ENCODE peak calls at places on chromosome 14, in four cellular contexts. R is GM12878, C is K562, E is HepG2. T is an unnamed sample.

GRCh38 chr14:89428163-89428523 is 11.1 kb upstream of the FOXN3 start:
- DNase-seq in E (no peak), R (no peak), C (no peak), T (no peak)

GRCh38 chr14:92890830-92891598 is 31.9 kb upstream of the CHGA start:
- DNase-seq in R (no peak), E (no peak), C (no peak), T (no peak)

GRCh38 chr14:70052990-70053389 is 135.8 kb downstream of the SLC8A3 start:
- DNase-seq in R (no peak), C (no peak), E (peak), T (no peak)

GRCh38 chr14:95113476-95113875 is 43.9 kb downstream of the DICER1 start:
- DNase-seq in R (no peak), C (no peak), E (no peak), T (no peak)

GRCh38 chr14:44372807-44373497 is 134.1 kb downstream of the FSCB start:
- DNase-seq in C (no peak), E (no peak), R (no peak), T (no peak)

GRCh38 chr14:85587152-85587697 is 57.3 kb downstream of the FLRT2 start:
- DNase-seq in R (no peak), C (no peak), E (no peak), T (peak)

GRCh38 chr14:78448483-78449094 is 278.4 kb downstream of the NRXN3 start:
- DNase-seq in E (peak), R (peak), C (peak), T (peak)

GRCh38 chr14:29521526-29522137 is 406.0 kb downstream of the PRKD1 start:
- DNase-seq in R (no peak), C (no peak), E (no peak), T (no peak)

GRCh38 chr14:58964598-58964928 is 223.9 kb upstream of the DAAM1 start:
- DNase-seq in C (no peak), R (no peak), E (no peak), T (no peak)

GRCh38 chr14:102775855-102776760 is 1.1 kb upstream of the TRAF3 start:
- DNase-seq in R (no peak), C (no peak), E (peak), T (no peak)

GRCh38 chr14:99568567-99569560 is 35.1 kb downstream of the CCDC85C start:
- DNase-seq in C (no peak), R (no peak), E (no peak), T (no peak)

GRCh38 chr14:59060841-59061240 is 127.6 kb upstream of the DAAM1 start:
- DNase-seq in E (no peak), R (no peak), C (no peak), T (no peak)

GRCh38 chr14:85178869-85179268 is 351.1 kb upstream of the FLRT2 start:
- DNase-seq in C (no peak), R (no peak), E (no peak), T (no peak)

GRCh38 chr14:68598621-68599447 is 194.0 kb downstream of the ZFP36L1 start:
- DNase-seq in R (no peak), E (peak), C (no peak), T (peak)

GRCh38 chr14:65840118-65840751 is 427.7 kb downstream of the FUT8 start:
- DNase-seq in C (peak), R (no peak), E (no peak), T (no peak)

GRCh38 chr14:58107947-58108552 is 44.0 kb downstream of the ARMH4 start:
- DNase-seq in E (peak), C (peak), R (no peak), T (peak)

GRCh38 chr14:44658389-44658696 is 151.3 kb upstream of the FSCB start:
- DNase-seq in E (no peak), C (no peak), R (no peak), T (no peak)

GRCh38 chr14:94175403-94176146 is 1.5 kb downstream of the PPP4R4 start:
- DNase-seq in C (no peak), R (no peak), E (no peak), T (no peak)

GRCh38 chr14:95417492-95417891 is 97.8 kb upstream of the CLMN start:
- DNase-seq in C (no peak), R (no peak), E (no peak), T (no peak)

GRCh38 chr14:90453401-90453951 is 56.6 kb downstream of the CALM1 start:
- DNase-seq in R (no peak), C (no peak), E (no peak), T (no peak)

GRCh38 chr14:84025258-84026012 is 1504.5 kb upstream of the FLRT2 start:
- DNase-seq in R (no peak), C (no peak), E (no peak), T (no peak)

GRCh38 chr14:95337052-95337595 is 17.4 kb upstream of the CLMN start:
- DNase-seq in E (no peak), C (no peak), R (no peak), T (no peak)

GRCh38 chr14:77868552-77869300 is 68.8 kb downstream of the ADCK1 start:
- DNase-seq in E (no peak), C (no peak), R (no peak), T (no peak)

GRCh38 chr14:93937519-93937918 is 10.4 kb downstream of the FAM181A start:
- DNase-seq in R (no peak), C (no peak), E (no peak), T (no peak)

GRCh38 chr14:60705100-60705499 is 19.1 kb downstream of the SIX4 start:
- DNase-seq in E (no peak), R (no peak), C (no peak), T (no peak)

GRCh38 chr14:60707858-60708257 is 16.3 kb downstream of the SIX4 start:
- DNase-seq in E (no peak), R (no peak), C (no peak), T (no peak)

GRCh38 chr14:60713513-60713912 is 10.6 kb downstream of the SIX4 start:
- DNase-seq in C (no peak), E (no peak), R (no peak), T (no peak)

DNA sequence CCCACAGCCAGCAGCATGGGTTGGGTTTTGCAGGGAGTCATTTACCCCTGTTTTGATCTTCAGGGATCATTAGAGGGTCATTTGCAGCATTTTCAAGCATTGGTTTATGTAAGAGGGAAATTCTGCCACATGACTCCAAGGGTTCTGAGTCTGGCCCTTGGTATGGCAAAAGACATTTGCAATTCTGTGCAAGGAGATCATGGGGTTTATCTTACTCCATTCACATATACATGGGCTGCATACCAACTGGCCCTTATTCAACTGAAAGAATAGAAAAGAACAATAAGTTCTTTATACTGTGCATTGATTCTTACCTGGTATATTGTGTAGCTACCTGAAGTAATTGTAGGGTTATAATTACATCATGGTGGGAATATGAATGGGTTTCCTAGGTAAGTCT is 13.6 kb downstream of the SIX4 start:
- DNase-seq in C (no peak), R (no peak), E (no peak), T (no peak)
- TF ChIP-seq MAX in C (no peak), R (no peak), E (no peak), T (no peak)

GRCh38 chr14:56185991-56186390 is 67.8 kb downstream of the PELI2 start:
- DNase-seq in R (no peak), C (no peak), E (no peak), T (no peak)

GRCh38 chr14:56183631-56184157 is 65.5 kb downstream of the PELI2 start:
- DNase-seq in E (no peak), C (no peak), R (no peak), T (no peak)

GRCh38 chr14:56187736-56188135 is 69.5 kb downstream of the PELI2 start:
- DNase-seq in R (no peak), C (no peak), E (no peak), T (no peak)

GRCh38 chr14:56194062-56194461 is 75.9 kb downstream of the PELI2 start:
- DNase-seq in R (no peak), E (no peak), C (no peak), T (no peak)

DNA sequence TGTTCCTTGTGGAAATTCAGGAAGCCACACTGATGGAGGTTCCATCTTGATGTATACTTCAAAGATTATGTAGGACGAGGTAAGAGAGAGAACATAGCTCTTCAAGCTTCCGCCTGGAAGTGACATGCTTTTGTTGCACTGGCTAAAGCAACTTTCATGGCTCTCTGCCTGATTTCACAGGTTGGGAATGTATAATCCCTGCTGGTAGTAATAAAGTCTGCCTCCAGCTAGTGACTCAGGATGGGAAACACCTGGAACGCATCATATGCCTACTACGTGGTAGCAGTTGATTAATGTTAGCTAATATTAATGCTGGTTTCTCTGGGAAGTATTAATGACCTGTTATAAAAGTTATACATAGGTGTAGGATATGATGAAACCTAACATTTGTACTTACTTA is 71.1 kb downstream of the PELI2 start:
- DNase-seq in E (no peak), C (no peak), R (no peak), T (peak)
- TF ChIP-seq MYC in E (no peak), C (no peak), R (no peak), T (no peak)

DNA sequence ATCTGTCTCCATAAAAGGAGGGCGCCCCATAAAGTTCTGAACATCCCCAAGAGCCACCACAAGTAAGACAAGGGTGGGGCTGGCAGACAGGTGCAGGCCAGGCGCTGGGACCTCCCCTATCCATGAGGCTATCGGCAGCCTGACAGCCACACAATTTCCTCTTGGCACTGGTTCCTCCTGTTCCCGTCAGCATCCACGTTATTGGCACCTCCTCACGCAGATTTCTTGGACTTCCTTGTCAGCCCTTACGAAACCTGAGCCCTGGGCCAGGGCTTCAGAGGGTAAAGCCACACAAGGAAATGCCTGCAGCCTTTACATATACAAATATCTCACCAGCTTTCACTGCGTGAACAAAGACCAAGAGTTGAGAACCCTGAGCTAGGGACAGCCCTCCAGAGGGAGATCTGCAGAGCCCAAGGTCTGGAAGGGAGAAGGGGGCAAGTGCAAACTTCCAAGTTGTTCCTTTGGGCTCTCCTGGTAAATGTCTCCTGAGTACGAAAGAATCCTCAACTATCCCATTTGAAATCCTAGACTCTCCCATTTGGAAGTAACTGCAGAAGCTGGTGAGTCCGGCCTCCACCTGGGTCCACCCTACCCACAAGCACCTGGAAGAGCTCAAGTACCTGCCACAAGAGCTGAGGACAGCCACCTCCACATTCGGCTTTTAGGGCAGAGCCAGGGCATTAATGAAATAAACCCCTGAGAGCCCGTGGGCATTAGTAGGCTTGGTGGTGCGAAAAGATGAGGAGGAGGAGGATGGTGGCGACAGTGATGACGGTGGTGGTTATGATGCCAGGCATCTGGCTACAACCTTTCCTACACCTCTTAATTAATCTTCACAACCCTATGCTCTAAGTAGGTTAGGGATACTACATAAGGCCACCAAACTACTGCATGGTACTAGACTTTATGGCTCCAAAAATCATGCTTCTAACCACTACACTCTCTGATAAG is 5.5 kb upstream of the TC2N start:
- DNase-seq in E (no peak), C (no peak), R (no peak), T (peak)
- TF ChIP-seq EP300 in E (no peak), C (no peak), R (no peak), T (no peak)

GRCh38 chr14:88323086-88323519 is at the start of gene KCNK10:
- DNase-seq in C (no peak), E (no peak), R (no peak), T (no peak)
- TF ChIP-seq MAX in C (no peak), E (no peak), R (no peak), T (no peak)

DNA sequence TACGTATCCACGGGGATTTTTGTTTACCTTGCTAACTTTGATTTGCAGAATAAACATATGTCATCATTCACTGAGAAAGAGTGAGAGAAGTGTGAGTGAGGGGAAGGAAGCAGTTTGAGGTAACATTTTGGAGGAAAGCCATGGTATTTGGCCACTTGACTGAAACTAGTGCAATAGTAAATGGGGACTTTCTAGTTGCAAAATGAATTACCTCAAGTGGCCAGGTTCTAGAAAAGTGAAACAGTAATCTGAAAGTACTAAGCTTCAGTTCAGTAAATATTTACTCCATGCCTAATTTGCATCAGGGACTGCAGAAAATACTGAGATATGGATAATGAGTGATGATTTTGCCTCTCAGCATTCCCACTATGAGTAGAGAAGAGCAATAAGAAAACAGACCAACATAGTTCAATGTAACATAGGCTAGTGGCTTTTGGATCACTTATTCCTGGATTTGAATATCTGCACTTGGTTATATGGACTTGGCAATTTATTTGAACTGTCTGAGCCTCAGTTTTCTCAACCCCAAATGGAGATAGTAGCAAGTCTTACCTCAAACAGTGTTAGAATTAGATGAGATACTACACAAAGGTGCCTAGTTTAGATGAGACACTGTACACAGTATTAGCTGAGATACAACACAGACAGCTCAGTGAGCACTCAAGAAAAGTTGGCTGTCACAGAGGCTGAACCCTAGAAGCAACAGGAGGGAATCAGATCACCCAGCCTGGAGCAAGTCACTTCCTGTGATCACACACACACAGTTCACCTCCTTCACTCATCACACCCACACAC is 439.1 kb downstream of the NPAS3 start:
- DNase-seq in C (no peak), E (no peak), R (peak), T (no peak)
- TF ChIP-seq MYC in C (no peak), E (no peak), R (no peak), T (no peak)

GRCh38 chr14:75404843-75405242 is 23.0 kb upstream of the JDP2 start:
- DNase-seq in E (no peak), C (no peak), R (no peak), T (no peak)

GRCh38 chr14:75399819-75400678 is 27.8 kb upstream of the JDP2 start:
- DNase-seq in E (no peak), C (no peak), R (no peak), T (peak)

GRCh38 chr14:75406102-75406501 is 21.7 kb upstream of the JDP2 start:
- DNase-seq in C (no peak), E (no peak), R (no peak), T (no peak)

GRCh38 chr14:75402867-75403413 is 24.9 kb upstream of the JDP2 start:
- DNase-seq in C (peak), R (no peak), E (no peak), T (no peak)

GRCh38 chr14:75401356-75401755 is 26.5 kb upstream of the JDP2 start:
- DNase-seq in C (no peak), R (no peak), E (no peak), T (no peak)
- TF ChIP-seq EP300 in C (no peak), R (no peak), E (no peak), T (no peak)

DNA sequence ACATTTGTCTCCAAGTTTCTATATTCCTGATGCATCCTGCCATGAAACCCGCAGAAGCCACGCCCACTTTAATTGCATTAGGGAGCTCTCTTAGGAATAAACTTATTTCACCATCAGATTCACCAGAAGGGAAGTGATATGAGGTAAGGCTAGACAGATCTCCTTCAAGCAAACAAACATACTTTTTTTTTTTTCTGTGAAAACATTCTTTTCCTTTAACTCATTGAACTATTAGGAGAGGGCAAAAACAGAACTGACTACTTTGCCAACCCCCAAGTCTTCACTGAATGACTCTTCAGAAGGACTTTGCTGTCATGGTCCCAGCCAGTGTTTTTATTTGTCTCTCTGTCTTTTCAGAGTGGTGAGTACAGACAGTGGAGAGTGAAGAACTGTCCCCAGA is 48.4 kb downstream of the GTF2A1 start:
- DNase-seq in C (no peak), E (no peak), R (no peak), T (no peak)
- TF ChIP-seq MAX in C (no peak), E (no peak), R (no peak), T (no peak)

DNA sequence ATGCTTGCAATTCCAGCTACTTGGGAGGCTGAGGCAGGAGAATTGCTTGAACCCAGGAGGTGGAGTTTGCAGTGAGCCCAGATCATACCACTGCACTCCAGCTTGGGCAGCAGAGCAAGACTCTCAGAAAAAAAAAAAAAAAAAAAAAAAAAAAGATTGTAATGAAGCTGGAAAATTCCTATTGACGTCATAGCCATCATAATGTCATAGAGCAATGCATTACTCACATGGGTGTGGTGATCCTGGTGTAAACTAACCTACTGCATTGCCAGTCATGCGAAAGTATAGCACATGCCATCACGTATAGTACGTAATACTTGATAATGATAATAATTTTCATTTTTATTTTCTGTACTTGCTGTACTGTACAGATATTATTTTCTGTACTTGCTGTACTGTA is 42.7 kb upstream of the NID2 start:
- DNase-seq in E (no peak), R (no peak), C (no peak), T (peak)
- TF ChIP-seq MYC in E (no peak), R (no peak), C (no peak), T (no peak)

GRCh38 chr14:48247972-48248371 is 572.6 kb upstream of the MDGA2 start:
- DNase-seq in E (no peak), R (no peak), C (no peak), T (no peak)
- TF ChIP-seq EP300 in E (no peak), R (no peak), C (no peak), T (no peak)

DNA sequence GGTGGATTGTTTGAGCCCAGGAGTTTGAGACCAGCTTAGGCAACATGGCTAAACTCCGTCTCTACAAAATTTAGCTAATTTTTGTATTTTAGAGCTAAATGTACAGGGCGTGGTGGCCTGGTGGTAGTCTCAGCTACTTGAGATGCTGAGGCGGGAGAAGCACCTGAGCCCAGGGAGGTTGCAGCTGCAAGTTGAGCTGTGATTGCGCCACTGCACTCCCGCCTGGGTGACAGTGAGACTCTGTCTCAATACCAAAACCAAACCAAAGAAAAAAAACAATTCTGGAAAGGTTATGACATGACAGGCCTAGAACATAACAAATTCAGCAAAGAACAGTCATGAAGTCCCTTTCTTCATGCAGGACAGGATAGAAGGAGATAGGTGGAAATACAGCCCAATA is 25.7 kb downstream of the WDR89 start:
- DNase-seq in R (no peak), C (no peak), E (no peak), T (no peak)
- TF ChIP-seq MAX in R (no peak), C (no peak), E (no peak), T (no peak)